ENCODE peak calls at places on chromosomes 13 and 19, in nine cellular contexts. One of them, this sample, is unnamed.

GRCh38 chr13:99970761-99971575 is 599 bp downstream of the ZIC5 start:
- DNase-seq in suprapubic skin: no peak
- DNase-seq in breast epithelium: no peak
- DNase-seq in uterus: no peak
- DNase-seq in CD8-positive, alpha-beta T cell: no peak
- DNase-seq in fibroblast of the aortic adventitia: no peak
- DNase-seq in tibial nerve: no peak
- DNase-seq in cardiac muscle cell: peak
- DNase-seq in heart left ventricle: no peak
- DNase-seq in this sample: no peak

GRCh38 chr19:38667552-38668205 is 20.2 kb downstream of the ACTN4 start:
- DNase-seq in cardiac muscle cell: no peak
- DNase-seq in breast epithelium: no peak
- DNase-seq in fibroblast of the aortic adventitia: peak
- DNase-seq in suprapubic skin: no peak
- DNase-seq in tibial nerve: no peak
- DNase-seq in heart left ventricle: no peak
- DNase-seq in uterus: no peak
- DNase-seq in CD8-positive, alpha-beta T cell: no peak
- DNase-seq in this sample: no peak

GRCh38 chr19:50311723-50312635 is 17.2 kb downstream of the KCNC3 start:
- DNase-seq in heart left ventricle: no peak
- DNase-seq in breast epithelium: no peak
- DNase-seq in CD8-positive, alpha-beta T cell: no peak
- DNase-seq in uterus: no peak
- DNase-seq in fibroblast of the aortic adventitia: no peak
- DNase-seq in suprapubic skin: no peak
- DNase-seq in tibial nerve: no peak
- DNase-seq in cardiac muscle cell: peak
- DNase-seq in this sample: no peak

GRCh38 chr13:50128406-50129048 is 113.3 kb downstream of the KCNRG start:
- DNase-seq in cardiac muscle cell: no peak
- DNase-seq in CD8-positive, alpha-beta T cell: no peak
- DNase-seq in heart left ventricle: no peak
- DNase-seq in uterus: no peak
- DNase-seq in breast epithelium: no peak
- DNase-seq in suprapubic skin: no peak
- DNase-seq in tibial nerve: no peak
- DNase-seq in fibroblast of the aortic adventitia: no peak
- DNase-seq in this sample: no peak

GRCh38 chr13:85597790-85598500 is 201.3 kb downstream of the SLITRK6 start:
- DNase-seq in CD8-positive, alpha-beta T cell: no peak
- DNase-seq in uterus: no peak
- DNase-seq in cardiac muscle cell: no peak
- DNase-seq in fibroblast of the aortic adventitia: no peak
- DNase-seq in breast epithelium: no peak
- DNase-seq in heart left ventricle: no peak
- DNase-seq in suprapubic skin: no peak
- DNase-seq in tibial nerve: no peak
- DNase-seq in this sample: no peak

GRCh38 chr19:55644191-55644833 is 863 bp downstream of the ZNF581 start:
- DNase-seq in cardiac muscle cell: no peak
- DNase-seq in CD8-positive, alpha-beta T cell: no peak
- DNase-seq in heart left ventricle: no peak
- DNase-seq in tibial nerve: no peak
- DNase-seq in uterus: no peak
- DNase-seq in fibroblast of the aortic adventitia: no peak
- DNase-seq in breast epithelium: no peak
- DNase-seq in suprapubic skin: no peak
- DNase-seq in this sample: no peak

GRCh38 chr19:54390942-54391577 is 24.2 kb upstream of the TTYH1 start:
- DNase-seq in breast epithelium: no peak
- DNase-seq in CD8-positive, alpha-beta T cell: peak
- DNase-seq in fibroblast of the aortic adventitia: peak
- DNase-seq in tibial nerve: no peak
- DNase-seq in uterus: no peak
- DNase-seq in suprapubic skin: no peak
- DNase-seq in heart left ventricle: no peak
- DNase-seq in cardiac muscle cell: peak
- DNase-seq in this sample: no peak

GRCh38 chr19:28961772-28962500 is 251.0 kb downstream of the UQCRFS1 start:
- DNase-seq in breast epithelium: no peak
- DNase-seq in heart left ventricle: no peak
- DNase-seq in uterus: no peak
- DNase-seq in fibroblast of the aortic adventitia: peak
- DNase-seq in suprapubic skin: no peak
- DNase-seq in cardiac muscle cell: no peak
- DNase-seq in CD8-positive, alpha-beta T cell: no peak
- DNase-seq in tibial nerve: no peak
- DNase-seq in this sample: no peak

GRCh38 chr13:94972262-94972661 is 259.9 kb upstream of the SOX21 start:
- DNase-seq in suprapubic skin: no peak
- DNase-seq in fibroblast of the aortic adventitia: no peak
- DNase-seq in tibial nerve: no peak
- DNase-seq in breast epithelium: no peak
- DNase-seq in uterus: no peak
- DNase-seq in heart left ventricle: no peak
- DNase-seq in cardiac muscle cell: no peak
- DNase-seq in CD8-positive, alpha-beta T cell: no peak
- DNase-seq in this sample: no peak

GRCh38 chr13:94966380-94966779 is 254.0 kb upstream of the SOX21 start:
- DNase-seq in tibial nerve: no peak
- DNase-seq in fibroblast of the aortic adventitia: no peak
- DNase-seq in suprapubic skin: no peak
- DNase-seq in uterus: no peak
- DNase-seq in cardiac muscle cell: no peak
- DNase-seq in CD8-positive, alpha-beta T cell: no peak
- DNase-seq in breast epithelium: no peak
- DNase-seq in heart left ventricle: no peak
- DNase-seq in this sample: no peak

GRCh38 chr13:94968040-94968756 is 255.9 kb upstream of the SOX21 start:
- DNase-seq in breast epithelium: no peak
- DNase-seq in uterus: no peak
- DNase-seq in CD8-positive, alpha-beta T cell: no peak
- DNase-seq in suprapubic skin: no peak
- DNase-seq in heart left ventricle: no peak
- DNase-seq in cardiac muscle cell: peak
- DNase-seq in fibroblast of the aortic adventitia: no peak
- DNase-seq in tibial nerve: no peak
- DNase-seq in this sample: no peak

GRCh38 chr13:94968757-94969086 is 256.4 kb upstream of the SOX21 start:
- DNase-seq in uterus: no peak
- DNase-seq in tibial nerve: no peak
- DNase-seq in cardiac muscle cell: no peak
- DNase-seq in breast epithelium: no peak
- DNase-seq in fibroblast of the aortic adventitia: peak
- DNase-seq in heart left ventricle: no peak
- DNase-seq in suprapubic skin: no peak
- DNase-seq in CD8-positive, alpha-beta T cell: no peak
- DNase-seq in this sample: no peak

DNA sequence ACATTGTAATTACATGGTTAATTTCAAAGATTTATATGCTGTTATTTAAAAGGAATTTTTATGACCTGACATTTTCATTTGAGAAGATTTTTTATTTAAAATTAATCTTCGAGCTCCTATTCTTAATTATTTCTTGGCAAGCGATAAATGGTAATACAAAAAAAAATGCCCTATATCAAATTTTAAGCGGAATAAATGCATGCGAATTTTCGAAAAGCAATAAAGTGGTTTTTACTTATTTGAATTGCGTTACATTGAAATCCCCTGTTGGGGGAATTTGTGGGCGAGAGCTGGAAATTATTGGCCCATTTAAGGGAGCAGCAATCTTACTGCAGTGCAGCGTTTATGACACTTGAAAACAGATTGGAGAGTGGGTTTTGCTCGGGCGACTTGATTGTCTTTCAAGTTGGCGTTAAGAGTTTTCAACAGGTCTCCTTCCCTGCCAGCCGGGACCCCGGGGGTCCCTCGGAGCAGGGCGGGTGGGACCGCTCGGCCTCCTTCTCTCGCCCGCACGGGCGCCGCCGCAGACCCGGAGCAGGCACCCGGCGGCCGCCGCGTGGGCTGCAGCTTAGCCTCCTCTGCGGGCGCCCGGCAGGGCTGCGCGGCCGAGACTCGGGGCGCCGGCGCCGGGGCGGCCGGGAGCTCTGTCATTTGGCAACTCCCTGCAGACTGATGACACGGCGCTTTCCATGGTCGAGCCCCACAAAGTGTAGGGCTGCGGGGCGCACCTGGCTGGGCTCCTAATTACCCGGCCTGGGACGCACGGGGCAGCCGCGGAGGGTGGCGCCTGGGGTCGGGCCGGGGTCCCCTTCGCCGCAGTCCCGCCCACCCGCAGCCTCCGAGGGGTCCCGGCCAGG is 255.1 kb upstream of the SOX21 start:
- DNase-seq in cardiac muscle cell: peak
- DNase-seq in fibroblast of the aortic adventitia: peak
- DNase-seq in heart left ventricle: no peak
- DNase-seq in breast epithelium: no peak
- DNase-seq in uterus: no peak
- DNase-seq in CD8-positive, alpha-beta T cell: no peak
- DNase-seq in tibial nerve: no peak
- DNase-seq in suprapubic skin: no peak
- DNase-seq in this sample: no peak
- H3K4me3 ChIP-seq in cardiac muscle cell: peak
- H3K4me3 ChIP-seq in fibroblast of the aortic adventitia: peak
- H3K4me3 ChIP-seq in heart left ventricle: peak
- H3K4me3 ChIP-seq in breast epithelium: peak
- H3K4me3 ChIP-seq in uterus: peak
- H3K4me3 ChIP-seq in CD8-positive, alpha-beta T cell: no peak
- H3K4me3 ChIP-seq in tibial nerve: peak
- H3K4me3 ChIP-seq in suprapubic skin: peak
- H3K4me3 ChIP-seq in this sample: no peak

GRCh38 chr19:49128545-49129237 is 9.3 kb downstream of the PPFIA3 start:
- DNase-seq in cardiac muscle cell: no peak
- DNase-seq in fibroblast of the aortic adventitia: no peak
- DNase-seq in heart left ventricle: no peak
- DNase-seq in breast epithelium: no peak
- DNase-seq in suprapubic skin: no peak
- DNase-seq in tibial nerve: no peak
- DNase-seq in uterus: no peak
- DNase-seq in CD8-positive, alpha-beta T cell: no peak
- DNase-seq in this sample: no peak

GRCh38 chr19:49129238-49129583 is 9.9 kb downstream of the PPFIA3 start:
- DNase-seq in cardiac muscle cell: peak
- DNase-seq in heart left ventricle: no peak
- DNase-seq in suprapubic skin: no peak
- DNase-seq in uterus: no peak
- DNase-seq in breast epithelium: no peak
- DNase-seq in fibroblast of the aortic adventitia: no peak
- DNase-seq in CD8-positive, alpha-beta T cell: no peak
- DNase-seq in tibial nerve: no peak
- DNase-seq in this sample: no peak

GRCh38 chr19:49130325-49130724 is 11.0 kb downstream of the PPFIA3 start:
- DNase-seq in breast epithelium: no peak
- DNase-seq in fibroblast of the aortic adventitia: no peak
- DNase-seq in uterus: no peak
- DNase-seq in suprapubic skin: no peak
- DNase-seq in cardiac muscle cell: no peak
- DNase-seq in CD8-positive, alpha-beta T cell: no peak
- DNase-seq in heart left ventricle: no peak
- DNase-seq in tibial nerve: no peak
- DNase-seq in this sample: no peak

GRCh38 chr19:49126575-49126974 is 7.2 kb downstream of the PPFIA3 start:
- DNase-seq in suprapubic skin: no peak
- DNase-seq in uterus: no peak
- DNase-seq in breast epithelium: no peak
- DNase-seq in cardiac muscle cell: no peak
- DNase-seq in tibial nerve: no peak
- DNase-seq in heart left ventricle: no peak
- DNase-seq in fibroblast of the aortic adventitia: no peak
- DNase-seq in CD8-positive, alpha-beta T cell: no peak
- DNase-seq in this sample: no peak

DNA sequence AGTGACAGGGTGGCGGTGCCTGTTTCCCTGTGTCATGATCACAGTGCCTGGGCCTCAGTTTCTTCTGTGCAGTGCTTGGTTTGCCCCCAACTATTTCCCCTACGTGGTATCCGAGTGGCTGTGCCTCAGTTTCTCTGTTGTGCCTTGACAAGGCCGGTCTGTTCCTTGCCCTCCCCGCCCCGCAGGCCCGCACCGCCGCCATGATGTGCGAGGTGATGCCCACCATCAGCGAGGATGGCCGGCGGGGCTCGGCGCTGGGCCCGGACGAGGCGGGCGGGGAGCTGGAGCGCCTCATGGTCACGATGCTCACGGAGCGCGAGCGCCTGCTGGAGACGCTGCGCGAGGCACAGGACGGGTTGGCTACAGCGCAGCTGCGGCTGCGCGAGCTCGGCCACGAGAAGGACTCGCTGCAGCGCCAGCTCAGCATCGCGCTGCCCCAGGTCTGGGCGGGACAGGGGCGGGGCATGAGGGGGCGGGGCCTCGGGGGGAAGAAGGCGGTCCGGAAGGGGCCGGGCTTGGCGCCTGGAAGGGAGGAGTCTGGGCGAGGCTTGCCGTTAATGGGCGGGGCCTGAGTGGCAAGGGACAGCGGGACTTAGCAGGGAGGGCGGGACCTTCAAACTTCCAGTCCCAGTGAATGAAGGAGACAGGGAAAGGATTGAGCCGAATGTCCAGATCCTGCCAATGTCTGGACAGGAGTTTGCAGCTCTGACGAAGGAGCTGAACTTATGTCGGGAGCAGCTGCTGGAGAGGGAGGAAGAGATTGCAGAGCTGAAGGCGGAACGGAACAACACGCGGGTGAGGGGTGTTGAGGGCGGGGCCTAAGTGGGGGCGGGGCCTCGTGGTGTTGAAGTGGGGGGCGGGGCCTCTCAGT is 8.6 kb downstream of the PPFIA3 start:
- DNase-seq in fibroblast of the aortic adventitia: peak
- DNase-seq in cardiac muscle cell: peak
- DNase-seq in uterus: peak
- DNase-seq in CD8-positive, alpha-beta T cell: peak
- DNase-seq in tibial nerve: peak
- DNase-seq in breast epithelium: peak
- DNase-seq in heart left ventricle: peak
- DNase-seq in suprapubic skin: peak
- DNase-seq in this sample: peak
- H3K4me3 ChIP-seq in fibroblast of the aortic adventitia: peak
- H3K4me3 ChIP-seq in cardiac muscle cell: peak
- H3K4me3 ChIP-seq in uterus: peak
- H3K4me3 ChIP-seq in CD8-positive, alpha-beta T cell: peak
- H3K4me3 ChIP-seq in tibial nerve: peak
- H3K4me3 ChIP-seq in breast epithelium: peak
- H3K4me3 ChIP-seq in heart left ventricle: peak
- H3K4me3 ChIP-seq in suprapubic skin: peak
- H3K4me3 ChIP-seq in this sample: peak

GRCh38 chr13:24063281-24063851 is 97.2 kb upstream of the SPATA13 start:
- DNase-seq in heart left ventricle: peak
- DNase-seq in cardiac muscle cell: no peak
- DNase-seq in fibroblast of the aortic adventitia: no peak
- DNase-seq in suprapubic skin: no peak
- DNase-seq in tibial nerve: no peak
- DNase-seq in CD8-positive, alpha-beta T cell: no peak
- DNase-seq in uterus: peak
- DNase-seq in breast epithelium: no peak
- DNase-seq in this sample: no peak
- H3K4me3 ChIP-seq in heart left ventricle: peak
- H3K4me3 ChIP-seq in cardiac muscle cell: no peak
- H3K4me3 ChIP-seq in fibroblast of the aortic adventitia: no peak
- H3K4me3 ChIP-seq in suprapubic skin: no peak
- H3K4me3 ChIP-seq in tibial nerve: no peak
- H3K4me3 ChIP-seq in CD8-positive, alpha-beta T cell: no peak
- H3K4me3 ChIP-seq in uterus: no peak
- H3K4me3 ChIP-seq in breast epithelium: no peak
- H3K4me3 ChIP-seq in this sample: no peak

DNA sequence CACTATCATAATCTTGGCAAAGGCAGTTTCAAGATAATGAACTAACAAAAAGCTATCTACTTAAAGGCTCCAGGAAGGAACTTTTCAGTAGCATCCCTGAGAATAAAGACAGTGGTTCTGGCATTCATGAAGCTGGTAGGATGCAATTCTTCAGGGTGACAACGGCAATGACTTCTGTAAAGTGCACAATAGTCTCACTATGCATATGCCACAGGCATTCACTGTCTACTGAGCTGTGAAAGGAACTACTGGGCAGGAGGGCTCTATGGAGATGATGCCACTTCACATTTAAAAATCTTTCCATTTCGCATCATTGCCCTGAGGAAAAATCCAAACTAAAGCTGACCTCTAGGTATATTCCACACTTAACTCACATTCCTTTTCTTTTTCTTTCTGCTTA is 2020.6 kb upstream of the PCDH20 start:
- DNase-seq in fibroblast of the aortic adventitia: no peak
- DNase-seq in tibial nerve: no peak
- DNase-seq in suprapubic skin: no peak
- DNase-seq in CD8-positive, alpha-beta T cell: no peak
- DNase-seq in heart left ventricle: no peak
- DNase-seq in uterus: no peak
- DNase-seq in cardiac muscle cell: no peak
- DNase-seq in breast epithelium: no peak
- DNase-seq in this sample: no peak
- H3K4me3 ChIP-seq in fibroblast of the aortic adventitia: no peak
- H3K4me3 ChIP-seq in tibial nerve: no peak
- H3K4me3 ChIP-seq in suprapubic skin: no peak
- H3K4me3 ChIP-seq in CD8-positive, alpha-beta T cell: no peak
- H3K4me3 ChIP-seq in heart left ventricle: no peak
- H3K4me3 ChIP-seq in uterus: no peak
- H3K4me3 ChIP-seq in cardiac muscle cell: no peak
- H3K4me3 ChIP-seq in breast epithelium: no peak
- H3K4me3 ChIP-seq in this sample: no peak

This sample was measured in tibial artery.